ENCODE peak calls at places on chromosomes 5 and 9, in ten cellular contexts. F is heart left ventricle, U is A549, V is body of pancreas, O is tibial nerve, N is right lobe of liver, Z is sigmoid colon, T is endothelial cell of umbilical vein, X is thyroid gland, Q is lower leg skin. L is an unnamed sample.

GRCh38 chr9:87800456-87800855 is 74.5 kb downstream of the CTSL start:
- DNase-seq in F (no peak), U (no peak), V (no peak), O (no peak), N (no peak), Z (no peak), T (no peak), X (no peak), Q (no peak), L (no peak)

GRCh38 chr5:168128556-168128955 is 162.9 kb upstream of the WWC1 start:
- DNase-seq in F (no peak), U (no peak), V (no peak), O (no peak), N (no peak), Z (no peak), T (no peak), X (no peak), Q (no peak), L (no peak)

GRCh38 chr5:74684900-74685851 is at the start of gene HEXB:
- DNase-seq in F (peak; percentile 93), U (peak; percentile 82), V (peak; percentile 93), O (peak; percentile 84), N (peak; percentile 93), Z (peak; percentile 95), T (peak; percentile 84), X (peak; percentile 93), Q (peak; percentile 88), L (peak; percentile 96)

GRCh38 chr5:73118331-73119011 is 1.9 kb upstream of the TMEM171 start:
- DNase-seq in F (no peak), U (no peak), V (peak; percentile 23), O (no peak), N (no peak), Z (no peak), T (no peak), X (peak; percentile 91), Q (no peak), L (peak; percentile 39)

GRCh38 chr5:180093241-180093640 is 21.7 kb upstream of the RNF130 start:
- DNase-seq in F (no peak), U (no peak), V (no peak), O (no peak), N (no peak), Z (no peak), T (no peak), X (no peak), Q (no peak), L (no peak)

GRCh38 chr5:88607492-88607891 is 275.5 kb downstream of the MEF2C start:
- DNase-seq in F (no peak), U (no peak), V (no peak), O (no peak), N (no peak), Z (no peak), T (no peak), X (no peak), Q (no peak), L (no peak)

GRCh38 chr5:138273834-138274188 is 610 bp downstream of the GFRA3 start:
- DNase-seq in F (no peak), U (no peak), V (no peak), O (no peak), N (no peak), Z (no peak), T (no peak), X (no peak), Q (no peak), L (no peak)

GRCh38 chr5:93674866-93675457 is 66.4 kb downstream of the POU5F2 start:
- DNase-seq in F (no peak), U (no peak), V (no peak), O (no peak), N (no peak), Z (no peak), T (no peak), X (no peak), Q (no peak), L (no peak)

GRCh38 chr9:115946530-115946929 is 207.1 kb upstream of the PAPPA start:
- DNase-seq in F (no peak), U (peak; percentile 95), V (peak; percentile 10), O (no peak), N (no peak), Z (no peak), T (no peak), X (no peak), Q (no peak), L (no peak)

GRCh38 chr5:141821430-141821925 is 56.7 kb downstream of the PCDH1 start:
- DNase-seq in F (no peak), U (peak; percentile 65), V (no peak), O (no peak), N (no peak), Z (no peak), T (peak; percentile 77), X (no peak), Q (no peak), L (no peak)

GRCh38 chr5:93062548-93062947 is 518.5 kb downstream of the NR2F1-AS1 start:
- DNase-seq in F (no peak), U (peak; percentile 23), V (no peak), O (no peak), N (no peak), Z (no peak), T (peak; percentile 6), X (no peak), Q (no peak), L (no peak)

GRCh38 chr5:72647806-72648205 is 140.6 kb upstream of the ZNF366 start:
- DNase-seq in F (no peak), U (peak; percentile 14), V (no peak), O (no peak), N (no peak), Z (no peak), T (peak; percentile 51), X (no peak), Q (no peak), L (no peak)

GRCh38 chr5:116595498-116595897 is 20.9 kb upstream of the SEMA6A start:
- DNase-seq in F (no peak), U (no peak), V (no peak), O (no peak), N (no peak), Z (no peak), T (no peak), X (no peak), Q (no peak), L (no peak)
- TF ChIP-seq POLR2A in F (no peak), U (no peak), V (no peak), O (no peak), N (no peak), Z (no peak), T (no peak), X (no peak), Q (no peak), L (no peak)

DNA sequence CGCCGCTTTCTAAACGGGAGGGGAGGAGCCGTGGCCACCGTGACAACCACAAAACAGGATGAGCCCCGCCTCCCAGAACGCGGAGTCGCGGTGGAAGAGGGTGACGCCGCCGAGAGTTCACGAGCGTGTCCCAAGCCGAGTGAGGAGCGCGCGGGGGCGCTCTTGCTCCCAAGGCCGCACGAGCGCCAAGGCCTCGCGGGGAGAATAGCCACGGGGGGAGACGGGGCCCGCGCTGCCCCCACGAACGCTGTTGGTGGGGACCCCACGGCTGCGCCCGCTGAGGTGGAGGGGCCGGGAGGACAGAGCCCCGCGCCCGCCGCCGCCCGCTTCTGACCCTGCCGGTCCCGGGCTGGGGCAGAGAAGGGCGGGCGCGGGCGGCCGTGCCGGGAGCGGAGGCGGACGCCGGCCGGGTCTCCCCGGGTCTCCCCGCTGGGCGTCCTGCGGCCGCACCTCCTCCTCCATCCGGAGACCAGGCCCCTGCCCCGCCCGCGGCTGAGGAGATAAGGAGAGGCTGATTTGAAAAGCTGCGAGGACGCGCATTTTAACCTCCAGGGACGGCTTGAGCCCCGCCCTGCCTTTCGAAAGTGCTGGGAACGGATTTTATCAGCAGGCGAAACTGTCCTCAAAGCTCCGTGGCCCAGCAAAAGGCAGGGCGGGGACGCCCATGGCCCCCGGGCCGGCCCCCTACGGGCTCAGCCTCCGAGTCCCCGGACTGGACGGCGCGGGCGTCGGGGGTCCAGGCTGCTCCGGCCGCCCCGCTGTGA is 3.8 kb upstream of the NKD2 start:
- DNase-seq in F (peak; percentile 81), U (peak; percentile 76), V (peak; percentile 73), O (peak; percentile 54), N (peak; percentile 80), Z (peak; percentile 92), T (peak; percentile 28), X (peak; percentile 71), Q (no peak), L (no peak)
- TF ChIP-seq CTCF in F (peak; percentile 31), U (peak; percentile 79), V (peak; percentile 13), O (peak; percentile 44), N (peak; percentile 25), Z (no peak), T (peak; percentile 63), X (no peak), Q (no peak), L (peak; percentile 34)

GRCh38 chr9:125507247-125507646 is 199.8 kb downstream of the MAPKAP1 start:
- DNase-seq in F (no peak), U (no peak), V (no peak), O (no peak), N (no peak), Z (no peak), T (no peak), X (no peak), Q (no peak), L (peak; percentile 42)
- H3K4me3 ChIP-seq in F (no peak overlapping the region), U (no peak overlapping the region), V (no peak overlapping the region), O (no peak overlapping the region), N (no peak overlapping the region), Z (no peak overlapping the region), T (no peak overlapping the region), X (no peak overlapping the region), Q (no peak overlapping the region), L (no peak overlapping the region)

GRCh38 chr5:36875789-36876388 is 680 bp upstream of the NIPBL start:
- DNase-seq in F (peak; percentile 83), U (peak; percentile 75), V (peak; percentile 75), O (peak; percentile 66), N (peak; percentile 85), Z (peak; percentile 90), T (peak; percentile 85), X (peak; percentile 88), Q (peak; percentile 55), L (peak; percentile 92)
- TF ChIP-seq POLR2A in F (no peak), U (no peak), V (no peak), O (peak; percentile 12), N (no peak), Z (no peak), T (no peak), X (peak; percentile 60), Q (no peak), L (no peak)

DNA sequence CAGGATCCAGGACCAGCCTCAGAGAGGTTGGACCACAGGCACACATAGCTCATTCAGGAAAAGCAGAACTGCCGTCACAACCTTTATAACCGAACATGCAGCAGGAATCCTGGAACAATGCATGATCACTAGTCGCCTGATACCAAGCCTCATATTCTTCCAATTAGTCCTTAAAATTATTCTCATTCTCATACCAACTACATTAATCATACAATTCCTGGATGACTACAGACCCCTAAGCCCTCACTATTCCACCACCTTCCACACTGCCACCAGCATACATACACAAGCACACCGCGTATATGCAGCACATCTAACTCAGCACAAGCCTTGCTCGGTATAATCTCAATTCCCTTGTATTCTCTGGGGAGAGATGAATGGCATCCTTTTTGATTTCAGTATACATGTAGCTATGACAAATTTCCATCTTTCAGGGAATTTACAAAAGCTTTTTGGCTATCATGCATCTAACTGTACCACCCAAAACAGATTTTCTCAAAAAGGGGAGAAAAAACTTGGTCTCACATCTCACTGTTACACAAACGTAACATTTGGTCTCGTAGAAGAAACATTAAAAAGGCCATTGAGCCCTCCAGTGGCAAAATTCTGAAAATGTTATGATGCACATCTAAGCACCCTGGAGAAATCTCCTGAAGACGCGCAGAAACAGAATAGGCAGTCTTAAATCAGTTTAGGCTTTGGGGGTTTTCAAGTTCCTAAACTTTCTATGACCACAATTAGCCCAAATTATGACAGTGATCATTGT is 46.2 kb downstream of the MCTP1 start:
- DNase-seq in F (no peak), U (peak; percentile 6), V (no peak), O (no peak), N (no peak), Z (no peak), T (peak; percentile 68), X (no peak), Q (no peak), L (no peak)
- TF ChIP-seq CTCF in F (peak; percentile 21), U (peak; percentile 58), V (no peak), O (no peak), N (peak; percentile 9), Z (no peak), T (peak; percentile 30), X (no peak), Q (no peak), L (no peak)

L was measured in esophagus muscularis mucosa.